ENCODE peak calls at places on chromosomes 3 and 15, in nine cellular contexts. J is endothelial cell of umbilical vein, M is H9, E is mammary epithelial cell, U is SK-N-SH, I is HCT116, C is mesenchymal stem cell, W is fibroblast of lung, V is IMR-90. A is an unnamed sample.

GRCh38 chr15:68411735-68412134 is 20.2 kb downstream of the ITGA11 start:
- DNase-seq in J (no peak), V (no peak), E (no peak), W (no peak), U (no peak), C (no peak), I (no peak), M (peak), A (no peak)

GRCh38 chr3:97872209-97873042 is 50.6 kb downstream of the CRYBG3 start:
- DNase-seq in U (peak), J (peak), E (peak), C (peak), I (no peak), W (peak), M (no peak), V (peak), A (peak)

GRCh38 chr15:46703352-46703861 is 1013.9 kb upstream of the SEMA6D start:
- DNase-seq in C (peak), V (no peak), J (no peak), W (no peak), U (no peak), M (no peak), E (no peak), I (no peak), A (no peak)

GRCh38 chr3:31456373-31456772 is 76.4 kb upstream of the STT3B start:
- DNase-seq in J (no peak), C (no peak), U (no peak), I (no peak), M (no peak), E (no peak), W (no peak), V (no peak), A (no peak)

GRCh38 chr15:58471341-58471740 is 39.5 kb downstream of the LIPC start:
- DNase-seq in M (no peak), I (no peak), J (no peak), C (peak), E (no peak), U (no peak), V (no peak), W (peak), A (no peak)

GRCh38 chr3:46300461-46300789 is 53.5 kb upstream of the CCR2 start:
- DNase-seq in V (no peak), J (no peak), E (no peak), U (no peak), W (no peak), M (no peak), I (no peak), C (no peak), A (no peak)

GRCh38 chr3:184807549-184807948 is 4.4 kb upstream of the VPS8 start:
- DNase-seq in W (no peak), M (no peak), C (no peak), I (no peak), E (peak), U (no peak), J (no peak), V (peak), A (peak)

GRCh38 chr3:107525101-107525953 is 2.6 kb downstream of the BBX start:
- DNase-seq in C (peak), V (no peak), W (peak), J (peak), U (peak), E (peak), I (no peak), M (peak), A (peak)

GRCh38 chr3:58335432-58335947 is 2.8 kb downstream of the PXK start:
- DNase-seq in U (no peak), J (no peak), C (no peak), M (no peak), E (no peak), I (no peak), W (no peak), V (no peak), A (no peak)
- H3K9ac ChIP-seq in U (peak), J (no peak), C (peak), M (no peak), E (peak), I (no peak), W (peak), V (peak), A (peak)

GRCh38 chr3:172678068-172678467 is 32.8 kb downstream of the NCEH1 start:
- DNase-seq in J (no peak), U (no peak), I (no peak), V (no peak), M (no peak), C (peak), W (peak), E (no peak), A (peak)
- H2AFZ ChIP-seq in J (peak), U (no peak), I (no peak), V (no peak), M (no peak), C (no peak), W (peak), E (peak), A (no peak)

GRCh38 chr15:93180128-93180527 is 91.1 kb upstream of the RGMA start:
- DNase-seq in U (no peak), E (no peak), M (no peak), I (no peak), J (no peak), W (no peak), C (no peak), V (no peak), A (no peak)
- H3K9ac ChIP-seq in U (no peak), E (no peak), M (no peak), I (no peak), J (no peak), W (no peak), C (no peak), V (no peak), A (no peak)

GRCh38 chr3:43012189-43012588 is 33.1 kb downstream of the GASK1A start:
- DNase-seq in C (no peak), E (no peak), J (no peak), I (no peak), M (no peak), U (no peak), W (no peak), V (no peak), A (no peak)
- H2AFZ ChIP-seq in C (no peak), E (no peak), J (no peak), I (no peak), M (no peak), U (no peak), W (no peak), V (no peak), A (no peak)

DNA sequence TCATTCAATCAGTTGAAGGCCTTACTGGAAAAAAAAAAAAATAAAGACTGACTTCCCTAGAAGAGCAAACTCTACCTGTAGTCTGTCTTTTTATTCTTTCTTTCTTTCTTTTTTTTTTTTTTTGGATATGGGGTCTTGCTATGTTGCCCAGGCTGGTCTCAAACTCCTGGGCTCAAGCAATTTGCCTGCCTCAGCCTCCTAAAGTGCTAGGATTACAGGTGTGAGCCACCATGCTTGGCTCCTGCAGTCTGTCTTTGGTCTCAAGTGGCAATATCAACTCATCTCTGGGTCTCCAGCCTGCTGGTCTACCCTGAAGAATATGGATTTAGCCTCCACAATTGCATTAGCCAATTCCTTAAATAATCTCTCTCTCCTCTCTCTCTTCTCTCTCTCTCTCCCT is 167.7 kb upstream of the P2RY1 start:
- DNase-seq in U (no peak), C (no peak), J (no peak), M (no peak), V (no peak), I (no peak), E (no peak), W (no peak), A (no peak)
- H3K9ac ChIP-seq in U (no peak), C (no peak), J (no peak), M (no peak), V (no peak), I (no peak), E (no peak), W (no peak), A (no peak)

DNA sequence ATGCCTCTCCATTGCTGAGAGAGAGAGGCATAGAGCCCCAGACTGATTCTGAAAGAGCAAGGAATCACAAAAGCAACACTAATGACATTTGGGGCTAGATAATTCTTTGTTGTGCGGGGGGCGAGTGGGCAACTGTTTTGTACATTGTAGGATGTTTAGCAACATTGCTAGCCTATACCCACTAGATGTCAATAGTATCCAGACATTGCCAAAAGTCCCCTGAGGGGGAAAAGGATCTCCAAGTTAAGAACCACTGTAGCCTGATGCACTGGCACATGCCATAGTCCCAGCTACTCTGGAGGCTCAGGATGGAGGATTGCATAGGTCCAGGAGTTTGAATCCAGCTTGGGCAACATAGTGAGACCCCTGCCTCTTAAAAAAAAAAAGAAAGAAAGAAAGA is 22.8 kb upstream of the GOLM2 start:
- DNase-seq in J (no peak), M (no peak), U (no peak), V (no peak), W (no peak), E (no peak), I (no peak), C (no peak), A (peak)
- H2AFZ ChIP-seq in J (no peak), M (no peak), U (no peak), V (no peak), W (no peak), E (no peak), I (no peak), C (no peak), A (no peak)

GRCh38 chr3:60431599-60431958 is 819.7 kb downstream of the FHIT start:
- DNase-seq in U (no peak), E (no peak), J (no peak), I (no peak), W (peak), C (peak), M (peak), V (peak), A (peak)
- H3K9ac ChIP-seq in U (no peak), E (no peak), J (no peak), I (no peak), W (no peak), C (no peak), M (no peak), V (no peak), A (no peak)

GRCh38 chr3:1774597-1774996 is 324.1 kb upstream of the CNTN4 start:
- DNase-seq in M (no peak), I (no peak), W (no peak), U (no peak), E (no peak), V (no peak), C (no peak), J (no peak), A (no peak)

GRCh38 chr3:1775321-1775720 is 323.3 kb upstream of the CNTN4 start:
- DNase-seq in V (no peak), M (no peak), J (no peak), U (no peak), W (no peak), I (no peak), E (no peak), C (no peak), A (no peak)

GRCh38 chr3:1773679-1774078 is 325.0 kb upstream of the CNTN4 start:
- DNase-seq in E (no peak), C (no peak), M (no peak), I (no peak), W (no peak), J (no peak), V (no peak), U (no peak), A (no peak)
- H2AFZ ChIP-seq in E (no peak), C (no peak), M (no peak), I (no peak), W (no peak), J (no peak), V (no peak), U (no peak), A (no peak)

GRCh38 chr15:96333194-96334016 is 2.9 kb downstream of the NR2F2 start:
- DNase-seq in I (no peak), M (peak), J (no peak), C (peak), W (peak), U (peak), E (no peak), V (no peak), A (peak)
- H3K9ac ChIP-seq in I (peak), M (no peak), J (peak), C (peak), W (peak), U (peak), E (peak), V (peak), A (peak)

GRCh38 chr3:39088889-39089288 is 18.5 kb downstream of the GORASP1 start:
- DNase-seq in E (no peak), J (peak), U (no peak), C (peak), M (no peak), I (no peak), V (peak), W (peak), A (no peak)

GRCh38 chr3:39082652-39083313 is 24.6 kb downstream of the GORASP1 start:
- DNase-seq in I (no peak), J (no peak), M (no peak), V (no peak), C (no peak), E (no peak), U (no peak), W (no peak), A (no peak)

GRCh38 chr3:39088456-39088855 is 19.0 kb downstream of the GORASP1 start:
- DNase-seq in V (no peak), I (no peak), W (no peak), E (no peak), J (no peak), M (no peak), C (no peak), U (no peak), A (no peak)

GRCh38 chr3:39090922-39091321 is 16.5 kb downstream of the GORASP1 start:
- DNase-seq in W (peak), V (peak), C (peak), J (no peak), E (peak), M (no peak), I (no peak), U (no peak), A (no peak)

GRCh38 chr3:39086066-39086657 is 21.3 kb downstream of the GORASP1 start:
- DNase-seq in I (no peak), E (no peak), V (no peak), W (no peak), C (no peak), M (no peak), U (no peak), J (no peak), A (no peak)
- H2AFZ ChIP-seq in I (no peak), E (no peak), V (no peak), W (no peak), C (no peak), M (no peak), U (no peak), J (no peak), A (no peak)